ENCODE peak calls at places on chromosomes 16 and 17, in ten cellular contexts. P is IMR-90; L is CD8-positive, alpha-beta memory T cell; G is cardiac muscle cell; F is lung; R is thoracic aorta; E is AG04449; A is A549; C is Panc1; B is tibial artery. D is an unnamed sample.

GRCh38 chr16:87819983-87820382 is 49.3 kb downstream of the SLC7A5 start:
- DNase-seq in F (no peak), A (no peak), C (no peak), L (no peak), P (no peak), R (no peak), G (no peak), E (no peak), B (no peak), D (no peak)

GRCh38 chr17:50318551-50319310 is 27.2 kb upstream of the XYLT2 start:
- DNase-seq in B (no peak), L (no peak), A (no peak), C (no peak), E (no peak), R (no peak), F (no peak), G (no peak), P (peak), D (no peak)

GRCh38 chr16:30677931-30678585 is 19.8 kb downstream of the FBRS start:
- DNase-seq in L (no peak), E (no peak), A (no peak), P (no peak), F (no peak), R (no peak), G (no peak), C (no peak), B (no peak), D (no peak)

GRCh38 chr16:27281285-27281684 is 12.7 kb upstream of the NSMCE1 start:
- DNase-seq in E (no peak), A (no peak), R (no peak), F (no peak), B (no peak), G (no peak), P (no peak), C (no peak), L (no peak), D (no peak)

GRCh38 chr17:50835563-50836231 is at the start of gene WFIKKN2:
- DNase-seq in F (no peak), C (no peak), R (no peak), G (no peak), E (no peak), A (no peak), P (no peak), B (no peak), L (no peak), D (no peak)

GRCh38 chr16:63496282-63496681 is 1460.0 kb upstream of the CDH8 start:
- DNase-seq in R (no peak), L (no peak), C (no peak), G (no peak), A (no peak), F (no peak), B (no peak), E (no peak), P (no peak), D (no peak)

GRCh38 chr17:59377410-59377809 is 46.0 kb downstream of the YPEL2 start:
- DNase-seq in A (no peak), C (no peak), F (no peak), R (no peak), L (no peak), P (peak), E (no peak), G (no peak), B (no peak), D (no peak)

GRCh38 chr16:71520550-71520949 is 5.7 kb upstream of the CHST4 start:
- DNase-seq in B (no peak), G (no peak), L (no peak), E (no peak), F (no peak), P (no peak), A (no peak), R (no peak), C (no peak), D (no peak)

GRCh38 chr17:61410555-61411089 is 11.0 kb downstream of the TBX2 start:
- DNase-seq in B (peak), F (peak), G (peak), P (peak), R (no peak), C (no peak), L (peak), A (peak), E (no peak), D (peak)

GRCh38 chr16:49750341-49751011 is 105.4 kb downstream of the ZNF423 start:
- DNase-seq in C (no peak), P (no peak), F (no peak), G (no peak), B (no peak), R (no peak), E (no peak), L (no peak), A (no peak), D (no peak)

GRCh38 chr17:59769891-59770290 is 62.4 kb downstream of the VMP1 start:
- DNase-seq in R (no peak), A (no peak), P (no peak), B (no peak), C (no peak), G (no peak), E (no peak), F (no peak), L (no peak), D (no peak)

GRCh38 chr17:40645932-40646331 is 1.7 kb downstream of the SMARCE1 start:
- DNase-seq in B (no peak), G (no peak), C (no peak), A (no peak), P (no peak), R (no peak), F (no peak), L (no peak), E (no peak), D (no peak)

GRCh38 chr17:74779948-74780400 is 3.8 kb upstream of the NAT9 start:
- DNase-seq in L (peak), A (no peak), R (no peak), P (no peak), B (peak), C (no peak), F (peak), E (no peak), G (no peak), D (no peak)

GRCh38 chr16:88784074-88784855 is 755 bp downstream of the PIEZO1 start:
- DNase-seq in F (peak), G (peak), C (no peak), B (peak), E (no peak), R (no peak), A (peak), L (peak), P (peak), D (peak)

DNA sequence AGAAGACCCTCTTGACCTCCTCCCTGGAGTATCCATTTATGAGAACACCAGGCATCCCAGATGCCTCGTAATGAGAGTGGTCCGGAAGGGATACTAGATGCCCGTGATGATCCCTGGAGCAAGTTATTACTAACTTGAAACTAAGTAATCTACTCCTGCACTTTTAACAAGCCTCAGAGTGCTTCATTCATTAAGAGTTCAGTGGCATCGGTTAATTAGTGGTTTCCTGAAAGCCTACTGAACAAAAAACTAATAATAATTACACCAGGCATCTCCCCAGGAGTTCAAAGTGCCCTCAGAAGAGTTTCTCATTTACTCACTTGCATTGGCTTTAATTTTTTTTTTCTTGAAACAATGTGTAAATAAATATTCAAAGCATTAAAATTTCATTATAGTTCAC is 22.2 kb downstream of the ZNF75A start:
- DNase-seq in G (no peak), F (no peak), R (no peak), L (no peak), E (no peak), P (no peak), C (no peak), B (no peak), A (no peak), D (no peak)
- H3K4me3 ChIP-seq in G (no peak), F (no peak), R (no peak), L (no peak), E (no peak), P (no peak), C (no peak), B (no peak), A (no peak), D (no peak)

GRCh38 chr17:47821424-47822379 is at the start of gene OSBPL7:
- DNase-seq in E (peak), B (peak), A (peak), P (peak), F (peak), G (peak), L (peak), C (no peak), R (peak), D (peak)

GRCh38 chr17:47821031-47821423 is 567 bp downstream of the OSBPL7 start:
- DNase-seq in F (no peak), P (no peak), C (no peak), A (no peak), L (no peak), E (no peak), G (no peak), R (no peak), B (no peak), D (no peak)

GRCh38 chr17:47819475-47819874 is 2.1 kb downstream of the OSBPL7 start:
- DNase-seq in L (no peak), C (no peak), E (no peak), F (no peak), A (no peak), P (no peak), B (no peak), R (no peak), G (no peak), D (no peak)

GRCh38 chr17:47818002-47818695 is 3.4 kb downstream of the OSBPL7 start:
- DNase-seq in B (no peak), C (no peak), R (no peak), G (no peak), L (no peak), E (no peak), F (no peak), A (no peak), P (no peak), D (no peak)

DNA sequence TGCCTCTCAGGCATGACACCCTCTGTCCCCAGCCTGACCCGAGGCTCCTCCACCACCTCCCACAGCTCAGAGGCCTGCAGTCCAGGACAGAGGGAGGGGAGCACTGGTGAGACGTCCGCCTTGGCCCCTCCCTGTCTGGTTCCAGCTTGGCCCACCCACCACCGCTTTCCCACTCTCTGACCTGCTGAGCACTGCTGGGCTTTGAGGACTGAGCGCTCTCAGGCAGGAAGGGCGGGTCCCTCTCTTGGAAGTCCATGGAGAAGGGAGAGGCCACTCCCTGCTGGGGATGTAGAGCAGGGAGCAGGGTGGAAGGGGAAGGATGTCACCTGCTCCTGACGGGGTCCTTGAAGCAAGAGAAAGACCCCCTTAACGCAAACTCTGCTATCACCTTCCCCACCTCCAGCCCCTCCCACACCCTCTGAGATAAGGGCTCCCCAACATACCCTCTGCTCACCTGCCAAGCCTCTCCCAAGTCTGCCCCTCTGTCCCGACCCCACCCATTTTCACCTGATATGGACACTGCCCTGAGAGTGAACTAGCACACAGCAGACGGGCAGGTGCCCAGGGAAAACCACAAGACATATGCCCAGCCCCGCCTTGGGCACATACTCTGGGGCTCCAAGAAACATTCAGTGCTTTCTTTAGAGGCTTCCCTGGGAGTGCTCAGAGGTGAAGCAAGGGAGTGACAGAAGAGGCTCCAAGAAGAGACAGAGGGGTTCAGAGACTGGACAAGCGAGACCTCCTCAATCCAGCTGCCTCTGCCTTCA is 1.4 kb downstream of the OSBPL7 start:
- DNase-seq in F (peak), C (no peak), P (no peak), R (no peak), G (no peak), B (no peak), E (no peak), L (no peak), A (peak), D (no peak)
- H3K4me3 ChIP-seq in F (no peak), C (no peak), P (no peak), R (no peak), G (no peak), B (no peak), E (peak), L (no peak), A (no peak), D (peak)

DNA sequence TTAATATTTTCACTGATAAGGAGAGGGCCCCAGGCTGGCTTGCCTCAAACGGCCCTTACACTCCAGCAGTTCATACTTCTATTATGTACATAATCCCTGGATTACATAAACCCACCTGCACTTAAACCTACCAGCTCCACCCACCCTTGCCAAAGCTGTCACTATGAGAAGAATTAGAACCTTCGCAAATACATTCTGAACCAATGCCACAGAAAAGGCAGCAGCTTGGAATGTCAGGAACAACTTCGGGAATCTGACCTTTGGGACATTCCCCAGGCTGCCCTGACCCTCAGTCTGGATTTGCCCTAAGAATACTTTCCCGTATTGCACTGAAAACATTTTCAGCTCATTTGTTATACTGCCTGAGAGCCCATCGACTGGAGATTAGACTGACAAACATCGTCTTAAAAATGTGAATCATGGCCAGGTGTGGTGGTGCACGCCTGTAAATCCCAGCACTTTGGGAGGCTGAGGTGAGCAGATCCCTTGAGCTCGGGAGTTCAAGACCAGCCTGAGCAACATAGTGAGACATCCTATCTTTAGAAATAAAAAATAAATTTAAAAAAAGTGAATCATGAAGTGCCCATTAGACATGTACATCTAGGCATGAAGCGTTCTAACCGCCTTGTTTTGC is 21.0 kb upstream of the SEC14L1 start:
- DNase-seq in B (no peak), G (no peak), C (no peak), P (no peak), A (no peak), F (no peak), R (no peak), L (no peak), E (no peak), D (no peak)
- H3K4me3 ChIP-seq in B (no peak), G (no peak), C (no peak), P (no peak), A (no peak), F (no peak), R (no peak), L (no peak), E (no peak), D (no peak)

GRCh38 chr17:7444682-7445010 is 215 bp upstream of the CHRNB1 start:
- DNase-seq in A (no peak), E (no peak), B (no peak), L (no peak), C (no peak), P (no peak), R (no peak), F (no peak), G (no peak), D (no peak)

GRCh38 chr17:7441202-7441705 is 1.9 kb downstream of the FGF11 start:
- DNase-seq in E (no peak), L (no peak), R (no peak), G (no peak), B (no peak), P (no peak), F (no peak), C (no peak), A (no peak), D (peak)

GRCh38 chr17:7442142-7442541 is 2.7 kb upstream of the CHRNB1 start:
- DNase-seq in B (no peak), L (no peak), G (no peak), A (no peak), C (no peak), F (no peak), E (no peak), R (no peak), P (no peak), D (no peak)

GRCh38 chr17:7445011-7445927 is at the start of gene CHRNB1:
- DNase-seq in A (peak), L (peak), F (peak), C (no peak), R (no peak), E (no peak), P (peak), G (peak), B (peak), D (peak)

DNA sequence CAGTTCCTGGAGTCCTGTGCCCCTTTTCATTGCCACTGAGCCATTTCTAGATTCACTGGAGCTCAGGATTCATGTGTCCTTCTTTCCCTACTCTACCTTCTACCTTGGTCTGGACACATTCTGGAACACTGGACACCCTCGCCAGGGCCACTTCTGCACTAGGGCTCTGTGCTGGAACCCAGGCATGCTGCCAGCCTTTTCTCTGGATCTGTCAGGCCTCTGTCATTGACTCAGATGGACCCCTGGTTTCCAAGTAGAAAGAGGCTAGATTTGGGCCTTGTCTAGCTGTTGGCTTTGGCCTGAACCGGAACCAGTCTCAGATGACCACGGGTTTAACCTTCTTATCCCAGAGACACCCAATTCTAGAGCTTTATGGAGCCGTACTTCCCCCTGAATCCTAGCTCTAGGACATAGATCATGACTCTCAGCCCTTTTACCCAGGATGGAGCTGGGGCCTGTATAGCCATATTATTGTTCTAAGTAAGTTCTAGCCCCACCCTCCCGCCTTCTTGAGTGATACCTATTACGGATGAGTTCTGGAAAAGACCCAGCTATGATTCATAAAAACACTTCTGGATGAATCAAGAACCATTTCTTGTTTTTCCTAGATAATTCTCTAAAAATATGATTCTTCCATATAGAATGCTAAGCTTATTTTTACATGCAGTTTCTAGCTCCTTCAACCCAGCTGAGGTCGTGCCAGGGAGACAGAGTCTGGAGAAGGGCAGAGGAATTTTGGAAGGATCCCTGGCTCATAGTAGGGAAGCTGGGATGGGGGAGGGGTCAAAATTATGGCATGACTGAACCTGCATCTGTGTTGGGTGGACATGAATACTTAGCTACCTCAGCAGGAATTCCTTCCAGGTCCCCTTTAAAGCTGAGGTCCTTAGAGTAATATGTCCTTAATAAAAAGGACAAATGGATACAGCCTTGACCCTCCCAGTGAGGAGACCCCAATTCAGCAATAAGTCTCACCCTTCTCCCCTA is 1.1 kb upstream of the CHRNB1 start:
- DNase-seq in R (no peak), G (no peak), L (no peak), C (no peak), E (no peak), B (no peak), A (no peak), P (peak), F (no peak), D (no peak)
- H3K4me3 ChIP-seq in R (no peak), G (no peak), L (no peak), C (no peak), E (no peak), B (no peak), A (no peak), P (no peak), F (no peak), D (no peak)